ENCODE peak calls at places on chromosomes 7 and 10, in six cellular contexts. P is lower lobe of right lung, C is Peyer's patch, I is brain microvascular endothelial cell, S is hepatocyte, V is choroid plexus epithelial cell. H is an unnamed sample.

GRCh38 chr7:109836016-109836415 is 1254.9 kb upstream of the LRRN3 start:
- DNase-seq in P (no peak), S (no peak), V (no peak), I (no peak), C (no peak), H (no peak)

GRCh38 chr7:156511426-156511825 is 129.1 kb upstream of the RNF32 start:
- DNase-seq in V (no peak), I (no peak), P (no peak), S (no peak), C (no peak), H (no peak)

GRCh38 chr10:48507933-48508830 is 96.7 kb downstream of the ARHGAP22 start:
- DNase-seq in P (no peak), S (no peak), V (no peak), I (no peak), C (no peak), H (no peak)

GRCh38 chr10:89522463-89522862 is 12.9 kb downstream of the SLC16A12 start:
- DNase-seq in V (peak; percentile 71), I (no peak), P (no peak), S (peak; percentile 20), C (no peak), H (no peak)

GRCh38 chr7:14596421-14596820 is 306.1 kb downstream of the DGKB start:
- DNase-seq in P (no peak), V (peak; percentile 17), I (peak; percentile 14), C (no peak), S (no peak), H (no peak)

GRCh38 chr10:95588025-95588424 is 26.9 kb upstream of the SORBS1 start:
- DNase-seq in C (no peak), V (no peak), P (no peak), I (no peak), S (no peak), H (no peak)

GRCh38 chr7:88243345-88243909 is 23.6 kb upstream of the SRI start:
- DNase-seq in C (no peak), V (peak; percentile 85), S (peak; percentile 64), P (no peak), I (peak; percentile 54), H (no peak)

GRCh38 chr10:17645591-17646345 is 1.8 kb downstream of the STAM start:
- DNase-seq in I (no peak), P (no peak), S (peak; percentile 20), C (no peak), V (no peak), H (no peak)

GRCh38 chr10:110151467-110151866 is 55.9 kb upstream of the MXI1 start:
- DNase-seq in P (peak; percentile 60), V (no peak), C (no peak), S (peak; percentile 69), I (no peak), H (no peak)

GRCh38 chr7:3670898-3671297 is 369.8 kb downstream of the SDK1 start:
- DNase-seq in I (no peak), V (peak; percentile 15), S (no peak), P (no peak), C (no peak), H (no peak)

GRCh38 chr7:142104550-142105527 is 6.7 kb upstream of the MGAM2 start:
- DNase-seq in P (no peak), I (no peak), V (peak; percentile 21), C (no peak), S (peak; percentile 45), H (no peak)

GRCh38 chr10:35643151-35643975 is 1.3 kb upstream of the FZD8 start:
- DNase-seq in I (peak; percentile 49), P (peak; percentile 83), S (peak; percentile 77), C (peak; percentile 31), V (peak; percentile 76), H (no peak)

GRCh38 chr10:35640951-35641429 is 1.1 kb downstream of the FZD8 start:
- DNase-seq in I (peak; percentile 76), S (peak; percentile 85), V (peak; percentile 94), C (peak; percentile 29), P (peak; percentile 78), H (peak; percentile 41)

GRCh38 chr10:35642793-35643114 is 658 bp upstream of the FZD8 start:
- DNase-seq in P (no peak), I (no peak), C (no peak), S (no peak), V (no peak), H (no peak)

GRCh38 chr10:35641430-35642015 is 573 bp downstream of the FZD8 start:
- DNase-seq in P (no peak), I (no peak), S (peak; percentile 65), C (no peak), V (peak; percentile 65), H (no peak)

DNA sequence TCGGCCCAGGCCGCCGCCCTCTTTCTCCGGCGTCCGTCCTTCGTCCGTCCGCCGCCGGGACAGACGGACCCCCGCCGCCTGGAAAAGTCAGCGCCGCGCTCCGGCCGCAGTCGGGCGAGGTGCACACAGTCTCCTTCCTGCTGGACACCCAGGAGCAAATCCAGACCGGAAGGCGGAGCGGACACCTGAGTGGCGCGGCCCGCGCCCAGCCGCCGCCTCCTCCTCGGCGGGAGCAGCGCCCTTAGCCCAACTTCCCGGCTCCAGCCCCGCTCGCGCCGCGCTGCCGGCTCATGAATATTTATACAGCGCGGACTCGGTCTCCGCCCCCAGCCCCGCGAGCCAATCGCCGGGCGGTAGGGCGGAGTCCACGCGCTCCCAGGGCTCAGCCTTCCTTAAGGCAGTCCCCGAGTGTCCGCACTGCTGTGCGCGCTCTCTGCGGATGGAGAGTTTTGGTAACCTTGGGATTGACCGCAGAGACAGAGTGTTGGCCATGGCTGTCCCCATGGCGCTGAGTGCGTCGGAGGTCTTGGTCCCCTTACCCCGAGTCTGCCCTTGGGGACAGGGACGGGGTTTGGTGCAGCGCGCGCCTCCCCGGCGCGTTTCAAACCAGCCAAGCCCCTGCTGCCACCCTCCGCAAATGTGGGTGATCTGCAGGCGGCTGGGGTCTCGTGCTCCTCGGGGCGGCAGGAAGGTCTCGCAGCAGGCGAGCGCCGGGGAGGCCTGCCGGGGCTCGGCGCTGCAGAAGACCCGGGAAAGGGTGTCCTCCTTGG is at the start of gene FZD8:
- DNase-seq in I (peak; percentile 81), P (peak; percentile 93), C (peak; percentile 79), S (peak; percentile 95), V (peak; percentile 96), H (peak; percentile 56)
- TF ChIP-seq CTCF in I (peak; percentile 46), P (peak; percentile 23), C (no peak), S (peak; percentile 22), V (peak; percentile 24), H (peak; percentile 6)

DNA sequence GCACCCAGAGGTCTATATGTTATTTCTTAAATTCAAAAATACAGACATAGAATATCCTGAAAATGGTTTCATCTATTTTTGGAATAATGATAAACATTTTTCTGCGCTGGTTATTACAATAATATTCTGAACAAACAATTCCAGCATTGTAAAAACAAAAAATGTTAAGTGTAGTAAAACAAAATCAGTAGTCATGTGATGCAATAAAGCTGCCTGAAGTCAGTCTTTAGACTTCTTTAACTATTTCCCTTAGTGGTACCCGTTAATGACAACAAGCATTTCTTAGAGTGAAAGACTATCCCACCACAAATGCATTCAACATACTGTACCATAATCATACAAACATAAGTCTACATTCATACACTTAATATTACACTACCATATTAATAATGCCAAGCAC is 1.6 kb downstream of the SKAP2 start:
- DNase-seq in C (no peak), S (no peak), I (no peak), V (no peak), P (no peak), H (no peak)
- H3K4me3 ChIP-seq in C (no peak overlapping the region), S (no peak overlapping the region), I (no peak overlapping the region), V (no peak overlapping the region), P (peak overlapping the region; percentile 76), H (no peak overlapping the region)

GRCh38 chr10:32377458-32378370 is 30.8 kb upstream of the EPC1 start:
- DNase-seq in V (peak; percentile 62), C (peak; percentile 47), S (peak; percentile 32), P (no peak), I (peak; percentile 47), H (no peak)
- TF ChIP-seq CTCF in V (peak; percentile 51), C (peak; percentile 41), S (peak; percentile 52), P (peak; percentile 35), I (peak; percentile 53), H (peak; percentile 5)

DNA sequence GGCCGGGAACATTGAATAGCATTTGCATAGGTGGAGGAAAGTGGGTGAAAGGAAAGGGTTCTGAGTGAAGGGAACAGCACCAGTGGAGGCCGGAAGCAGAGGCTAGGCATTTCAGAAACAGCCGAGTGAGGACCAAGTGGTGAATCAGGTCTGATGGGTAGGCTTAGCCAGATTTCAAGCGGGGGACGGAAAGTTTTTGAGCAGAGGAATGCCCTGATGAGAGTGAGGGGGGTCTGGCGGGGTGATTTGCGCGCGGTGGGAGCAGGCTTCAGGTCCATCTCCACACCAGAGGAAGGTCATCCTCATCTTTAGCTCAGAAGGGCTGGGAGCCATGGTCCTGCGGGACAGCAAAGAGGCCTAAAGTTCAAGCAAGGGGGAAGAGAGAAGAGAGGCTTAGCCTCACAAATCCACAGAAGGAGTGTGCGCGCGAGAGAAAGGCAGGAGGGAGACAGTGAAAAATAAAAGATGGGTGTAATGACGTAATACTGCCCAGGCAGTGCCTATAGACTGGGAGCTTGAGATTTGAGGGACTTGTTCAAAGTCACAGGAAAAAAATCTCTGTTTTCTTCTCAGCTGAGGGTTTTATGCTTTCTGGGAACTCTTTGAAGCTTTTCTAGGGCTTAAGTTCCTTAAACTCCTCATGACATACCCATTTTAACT is 1.0 kb upstream of the DENND2A start:
- DNase-seq in C (no peak), S (no peak), I (no peak), V (peak; percentile 20), P (no peak), H (no peak)
- H3K4me3 ChIP-seq in C (no peak overlapping the region), S (no peak overlapping the region), I (peak overlapping the region; percentile 68), V (peak overlapping the region; percentile 72), P (peak overlapping the region; percentile 55), H (peak overlapping the region; percentile 68)

GRCh38 chr10:14904316-14904732 is 25.7 kb downstream of the SUV39H2 start:
- DNase-seq in S (peak; percentile 41), P (no peak), I (peak; percentile 22), V (peak; percentile 61), C (no peak), H (no peak)
- TF ChIP-seq CTCF in S (peak; percentile 43), P (peak; percentile 50), I (peak; percentile 42), V (peak; percentile 57), C (peak; percentile 54), H (peak; percentile 41)

DNA sequence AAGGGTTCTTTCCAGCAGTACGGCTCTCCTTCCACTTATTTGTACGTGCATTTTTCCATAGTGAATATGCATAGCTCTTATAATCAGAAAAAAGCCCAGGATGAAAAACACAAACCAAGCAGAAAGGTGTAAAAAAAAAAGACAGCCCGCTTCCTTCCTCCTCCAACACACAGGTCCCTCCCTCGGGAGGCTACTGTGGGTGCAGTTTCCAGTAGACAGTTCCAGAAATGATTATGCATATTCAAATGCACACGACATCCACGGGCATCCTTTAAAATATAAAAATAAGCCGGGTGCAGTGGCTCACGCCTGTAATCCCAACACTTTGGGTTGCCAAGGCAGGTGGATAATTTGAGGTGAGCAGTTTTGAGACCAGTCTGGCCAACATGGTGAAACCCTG is 59.9 kb downstream of the TNRC18 start:
- DNase-seq in I (no peak), S (no peak), C (no peak), P (no peak), V (no peak), H (no peak)
- H3K4me3 ChIP-seq in I (no peak overlapping the region), S (no peak overlapping the region), C (no peak overlapping the region), P (no peak overlapping the region), V (no peak overlapping the region), H (no peak overlapping the region)

DNA sequence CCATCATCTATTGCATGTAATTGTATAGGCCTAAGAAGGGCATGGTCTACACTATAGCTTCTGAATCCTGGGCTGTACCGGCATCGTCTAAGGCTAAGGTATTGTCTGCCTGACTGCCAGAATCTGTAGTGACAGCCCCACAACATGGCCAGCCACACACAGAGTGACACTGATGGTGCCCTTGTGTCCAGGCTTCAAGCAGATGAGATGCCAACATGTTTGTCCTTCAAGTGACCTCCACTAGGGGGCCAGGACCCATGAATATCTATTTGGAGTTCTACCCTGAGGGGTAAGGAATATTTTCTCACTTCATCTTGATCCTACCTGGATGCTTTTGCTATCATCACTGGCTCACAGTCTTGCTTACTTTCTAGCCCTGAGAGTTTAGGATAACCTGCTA is 1.5 kb downstream of the CYP3A7 start:
- DNase-seq in P (no peak), C (no peak), I (no peak), S (no peak), V (peak; percentile 10), H (no peak)
- TF ChIP-seq CTCF in P (peak; percentile 24), C (no peak), I (peak; percentile 66), S (peak; percentile 15), V (peak; percentile 34), H (peak; percentile 8)

H was measured in AG04449.